ENCODE peak calls at places on chromosomes 11 and 22, in eight cellular contexts. One of them, this sample, is unnamed.
A peak's percentile ranks its signal among the peaks of the same experiment; 100 is the strongest.

GRCh38 chr11:68460741-68461283 is at the start of gene PPP6R3:
- DNase-seq in adipocyte: peak; percentile 82
- DNase-seq in HCT116: no peak
- DNase-seq in heart left ventricle: no peak
- DNase-seq in CD8-positive, alpha-beta memory T cell: no peak
- DNase-seq in ovary: no peak
- DNase-seq in neuronal stem cell: no peak
- DNase-seq in heart right ventricle: no peak
- DNase-seq in this sample: peak; percentile 22

GRCh38 chr11:76810151-76810853 is 27.1 kb downstream of the TSKU start:
- DNase-seq in HCT116: peak; percentile 15
- DNase-seq in neuronal stem cell: no peak
- DNase-seq in heart right ventricle: peak; percentile 64
- DNase-seq in heart left ventricle: peak; percentile 45
- DNase-seq in adipocyte: peak; percentile 68
- DNase-seq in CD8-positive, alpha-beta memory T cell: no peak
- DNase-seq in ovary: no peak
- DNase-seq in this sample: peak; percentile 53

GRCh38 chr11:32391965-32392553 is 43.3 kb downstream of the WT1 start:
- DNase-seq in neuronal stem cell: no peak
- DNase-seq in ovary: peak; percentile 43
- DNase-seq in CD8-positive, alpha-beta memory T cell: no peak
- DNase-seq in heart right ventricle: no peak
- DNase-seq in adipocyte: no peak
- DNase-seq in HCT116: no peak
- DNase-seq in heart left ventricle: no peak
- DNase-seq in this sample: no peak

GRCh38 chr22:20430641-20431519 is 6.7 kb downstream of the SCARF2 start:
- DNase-seq in ovary: no peak
- DNase-seq in HCT116: peak; percentile 33
- DNase-seq in adipocyte: no peak
- DNase-seq in CD8-positive, alpha-beta memory T cell: peak; percentile 73
- DNase-seq in heart left ventricle: no peak
- DNase-seq in neuronal stem cell: peak; percentile 61
- DNase-seq in heart right ventricle: no peak
- DNase-seq in this sample: peak; percentile 54

GRCh38 chr22:37011472-37011871 is 7.8 kb downstream of the TST start:
- DNase-seq in CD8-positive, alpha-beta memory T cell: no peak
- DNase-seq in ovary: no peak
- DNase-seq in neuronal stem cell: no peak
- DNase-seq in heart left ventricle: no peak
- DNase-seq in adipocyte: no peak
- DNase-seq in HCT116: no peak
- DNase-seq in heart right ventricle: no peak
- DNase-seq in this sample: no peak

GRCh38 chr11:111440416-111441205 is 61.5 kb upstream of the POU2AF1 start:
- DNase-seq in CD8-positive, alpha-beta memory T cell: no peak
- DNase-seq in ovary: no peak
- DNase-seq in HCT116: no peak
- DNase-seq in adipocyte: no peak
- DNase-seq in heart left ventricle: no peak
- DNase-seq in neuronal stem cell: no peak
- DNase-seq in heart right ventricle: no peak
- DNase-seq in this sample: no peak

GRCh38 chr11:931385-931784 is 5.7 kb downstream of the AP2A2 start:
- DNase-seq in neuronal stem cell: no peak
- DNase-seq in heart left ventricle: no peak
- DNase-seq in heart right ventricle: no peak
- DNase-seq in HCT116: no peak
- DNase-seq in adipocyte: no peak
- DNase-seq in ovary: no peak
- DNase-seq in CD8-positive, alpha-beta memory T cell: no peak
- DNase-seq in this sample: no peak

GRCh38 chr11:64358907-64359711 is at the start of gene RPS6KA4:
- DNase-seq in heart left ventricle: peak; percentile 73
- DNase-seq in neuronal stem cell: peak; percentile 57
- DNase-seq in adipocyte: peak; percentile 93
- DNase-seq in heart right ventricle: peak; percentile 51
- DNase-seq in ovary: peak; percentile 61
- DNase-seq in HCT116: no peak
- DNase-seq in CD8-positive, alpha-beta memory T cell: peak; percentile 61
- DNase-seq in this sample: peak; percentile 58

GRCh38 chr22:19536564-19536963 is 12.4 kb upstream of the CLDN5 start:
- DNase-seq in heart left ventricle: no peak
- DNase-seq in neuronal stem cell: no peak
- DNase-seq in ovary: no peak
- DNase-seq in heart right ventricle: no peak
- DNase-seq in adipocyte: no peak
- DNase-seq in HCT116: no peak
- DNase-seq in CD8-positive, alpha-beta memory T cell: no peak
- DNase-seq in this sample: no peak

GRCh38 chr22:44386386-44387035 is 73.8 kb upstream of the SHISAL1 start:
- DNase-seq in HCT116: no peak
- DNase-seq in heart right ventricle: no peak
- DNase-seq in adipocyte: no peak
- DNase-seq in neuronal stem cell: no peak
- DNase-seq in CD8-positive, alpha-beta memory T cell: peak; percentile 34
- DNase-seq in ovary: no peak
- DNase-seq in heart left ventricle: no peak
- DNase-seq in this sample: no peak

GRCh38 chr11:17931595-17931994 is 81.3 kb downstream of the SERGEF start:
- DNase-seq in CD8-positive, alpha-beta memory T cell: no peak
- DNase-seq in heart right ventricle: no peak
- DNase-seq in adipocyte: no peak
- DNase-seq in heart left ventricle: no peak
- DNase-seq in HCT116: no peak
- DNase-seq in ovary: no peak
- DNase-seq in neuronal stem cell: no peak
- DNase-seq in this sample: no peak

GRCh38 chr11:10305964-10306918 is 1.4 kb downstream of the ADM start:
- DNase-seq in heart left ventricle: no peak
- DNase-seq in heart right ventricle: peak; percentile 21
- DNase-seq in ovary: peak; percentile 42
- DNase-seq in adipocyte: peak; percentile 48
- DNase-seq in HCT116: no peak
- DNase-seq in CD8-positive, alpha-beta memory T cell: no peak
- DNase-seq in neuronal stem cell: no peak
- DNase-seq in this sample: no peak
- H3K27me3 ChIP-seq in heart left ventricle: no peaks in the 10 kb centered on the region
- H3K27me3 ChIP-seq in heart right ventricle: no peaks in the 10 kb centered on the region
- H3K27me3 ChIP-seq in ovary: no peaks in the 10 kb centered on the region
- H3K27me3 ChIP-seq in adipocyte: no peaks in the 10 kb centered on the region
- H3K27me3 ChIP-seq in HCT116: no peaks in the 10 kb centered on the region
- H3K27me3 ChIP-seq in CD8-positive, alpha-beta memory T cell: peaks cover 30% of the 10 kb centered on the region
- H3K27me3 ChIP-seq in neuronal stem cell: no peaks in the 10 kb centered on the region
- H3K27me3 ChIP-seq in this sample: no peaks in the 10 kb centered on the region

GRCh38 chr11:46279393-46280099 is 2.1 kb downstream of the CREB3L1 start:
- DNase-seq in neuronal stem cell: no peak
- DNase-seq in CD8-positive, alpha-beta memory T cell: no peak
- DNase-seq in adipocyte: peak; percentile 70
- DNase-seq in heart left ventricle: peak; percentile 84
- DNase-seq in heart right ventricle: peak; percentile 84
- DNase-seq in HCT116: no peak
- DNase-seq in ovary: peak; percentile 72
- DNase-seq in this sample: peak; percentile 77
- H3K27me3 ChIP-seq in neuronal stem cell: peaks cover 74% of the 10 kb centered on the region
- H3K27me3 ChIP-seq in CD8-positive, alpha-beta memory T cell: peaks cover 27% of the 10 kb centered on the region
- H3K27me3 ChIP-seq in adipocyte: no peaks in the 10 kb centered on the region
- H3K27me3 ChIP-seq in heart left ventricle: no peaks in the 10 kb centered on the region
- H3K27me3 ChIP-seq in heart right ventricle: no peaks in the 10 kb centered on the region
- H3K27me3 ChIP-seq in HCT116: no peaks in the 10 kb centered on the region
- H3K27me3 ChIP-seq in ovary: no peaks in the 10 kb centered on the region
- H3K27me3 ChIP-seq in this sample: no peaks in the 10 kb centered on the region

GRCh38 chr11:78698612-78699011 is 123.9 kb upstream of the NARS2 start:
- DNase-seq in heart right ventricle: peak; percentile 62
- DNase-seq in ovary: no peak
- DNase-seq in heart left ventricle: peak; percentile 58
- DNase-seq in HCT116: no peak
- DNase-seq in neuronal stem cell: no peak
- DNase-seq in adipocyte: peak; percentile 80
- DNase-seq in CD8-positive, alpha-beta memory T cell: no peak
- DNase-seq in this sample: no peak

GRCh38 chr11:78696177-78696576 is 121.5 kb upstream of the NARS2 start:
- DNase-seq in neuronal stem cell: no peak
- DNase-seq in heart left ventricle: no peak
- DNase-seq in adipocyte: no peak
- DNase-seq in CD8-positive, alpha-beta memory T cell: no peak
- DNase-seq in HCT116: no peak
- DNase-seq in ovary: no peak
- DNase-seq in heart right ventricle: no peak
- DNase-seq in this sample: no peak

GRCh38 chr11:78690588-78690987 is 115.9 kb upstream of the NARS2 start:
- DNase-seq in adipocyte: no peak
- DNase-seq in ovary: no peak
- DNase-seq in heart left ventricle: no peak
- DNase-seq in CD8-positive, alpha-beta memory T cell: no peak
- DNase-seq in neuronal stem cell: no peak
- DNase-seq in heart right ventricle: no peak
- DNase-seq in HCT116: no peak
- DNase-seq in this sample: no peak

GRCh38 chr11:78691215-78691614 is 116.6 kb upstream of the NARS2 start:
- DNase-seq in HCT116: no peak
- DNase-seq in adipocyte: no peak
- DNase-seq in heart left ventricle: no peak
- DNase-seq in CD8-positive, alpha-beta memory T cell: no peak
- DNase-seq in ovary: no peak
- DNase-seq in neuronal stem cell: no peak
- DNase-seq in heart right ventricle: no peak
- DNase-seq in this sample: no peak

GRCh38 chr11:78694152-78694551 is 119.5 kb upstream of the NARS2 start:
- DNase-seq in CD8-positive, alpha-beta memory T cell: no peak
- DNase-seq in adipocyte: no peak
- DNase-seq in heart left ventricle: no peak
- DNase-seq in neuronal stem cell: no peak
- DNase-seq in heart right ventricle: no peak
- DNase-seq in HCT116: no peak
- DNase-seq in ovary: no peak
- DNase-seq in this sample: no peak
- H3K27me3 ChIP-seq in CD8-positive, alpha-beta memory T cell: no peaks in the 10 kb centered on the region
- H3K27me3 ChIP-seq in adipocyte: no peaks in the 10 kb centered on the region
- H3K27me3 ChIP-seq in heart left ventricle: no peaks in the 10 kb centered on the region
- H3K27me3 ChIP-seq in neuronal stem cell: no peaks in the 10 kb centered on the region
- H3K27me3 ChIP-seq in heart right ventricle: no peaks in the 10 kb centered on the region
- H3K27me3 ChIP-seq in HCT116: peaks cover 56% of the 10 kb centered on the region
- H3K27me3 ChIP-seq in ovary: no peaks in the 10 kb centered on the region
- H3K27me3 ChIP-seq in this sample: no peaks in the 10 kb centered on the region

DNA sequence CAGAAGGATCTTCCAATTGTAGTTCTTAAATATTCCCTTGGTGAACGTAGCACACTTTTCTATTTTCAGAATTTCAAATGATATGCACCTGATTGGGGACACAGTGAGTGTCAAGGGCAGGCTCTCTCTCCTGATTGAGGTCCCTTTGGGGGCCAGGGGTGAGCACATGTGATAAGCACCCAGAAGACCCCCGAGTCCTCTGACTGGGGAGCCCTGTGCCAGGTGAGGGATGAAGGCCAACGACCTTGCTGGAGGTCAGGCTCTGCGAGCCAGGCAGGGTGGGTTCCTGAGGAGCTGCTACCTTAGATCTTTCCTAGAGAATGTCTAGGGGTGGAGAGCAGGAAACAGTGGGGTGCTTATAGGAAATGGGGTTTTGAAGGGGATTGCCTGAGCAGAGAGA is 1253.9 kb downstream of the BRD1 start:
- DNase-seq in ovary: no peak
- DNase-seq in heart right ventricle: no peak
- DNase-seq in HCT116: no peak
- DNase-seq in heart left ventricle: no peak
- DNase-seq in CD8-positive, alpha-beta memory T cell: no peak
- DNase-seq in neuronal stem cell: no peak
- DNase-seq in adipocyte: no peak
- DNase-seq in this sample: no peak
- H3K27me3 ChIP-seq in ovary: no peaks in the 10 kb centered on the region
- H3K27me3 ChIP-seq in heart right ventricle: peaks cover 43% of the 10 kb centered on the region
- H3K27me3 ChIP-seq in HCT116: no peaks in the 10 kb centered on the region
- H3K27me3 ChIP-seq in heart left ventricle: peaks cover 27% of the 10 kb centered on the region
- H3K27me3 ChIP-seq in CD8-positive, alpha-beta memory T cell: peaks cover 3% of the 10 kb centered on the region
- H3K27me3 ChIP-seq in neuronal stem cell: peaks cover 40% of the 10 kb centered on the region
- H3K27me3 ChIP-seq in adipocyte: peaks cover 22% of the 10 kb centered on the region
- H3K27me3 ChIP-seq in this sample: no peaks in the 10 kb centered on the region

GRCh38 chr11:44382118-44382517 is 72.2 kb upstream of the ALX4 start:
- DNase-seq in HCT116: no peak
- DNase-seq in ovary: no peak
- DNase-seq in neuronal stem cell: no peak
- DNase-seq in CD8-positive, alpha-beta memory T cell: no peak
- DNase-seq in heart right ventricle: no peak
- DNase-seq in heart left ventricle: no peak
- DNase-seq in adipocyte: no peak
- DNase-seq in this sample: no peak

GRCh38 chr11:44380820-44381219 is 70.9 kb upstream of the ALX4 start:
- DNase-seq in neuronal stem cell: no peak
- DNase-seq in ovary: no peak
- DNase-seq in CD8-positive, alpha-beta memory T cell: no peak
- DNase-seq in HCT116: no peak
- DNase-seq in adipocyte: no peak
- DNase-seq in heart left ventricle: no peak
- DNase-seq in heart right ventricle: no peak
- DNase-seq in this sample: no peak

GRCh38 chr11:44381261-44381660 is 71.3 kb upstream of the ALX4 start:
- DNase-seq in heart left ventricle: no peak
- DNase-seq in adipocyte: no peak
- DNase-seq in neuronal stem cell: no peak
- DNase-seq in HCT116: no peak
- DNase-seq in CD8-positive, alpha-beta memory T cell: no peak
- DNase-seq in ovary: no peak
- DNase-seq in heart right ventricle: no peak
- DNase-seq in this sample: no peak

GRCh38 chr11:44382648-44383240 is 72.8 kb upstream of the ALX4 start:
- DNase-seq in adipocyte: no peak
- DNase-seq in neuronal stem cell: no peak
- DNase-seq in heart left ventricle: no peak
- DNase-seq in HCT116: no peak
- DNase-seq in heart right ventricle: no peak
- DNase-seq in ovary: no peak
- DNase-seq in CD8-positive, alpha-beta memory T cell: no peak
- DNase-seq in this sample: no peak

DNA sequence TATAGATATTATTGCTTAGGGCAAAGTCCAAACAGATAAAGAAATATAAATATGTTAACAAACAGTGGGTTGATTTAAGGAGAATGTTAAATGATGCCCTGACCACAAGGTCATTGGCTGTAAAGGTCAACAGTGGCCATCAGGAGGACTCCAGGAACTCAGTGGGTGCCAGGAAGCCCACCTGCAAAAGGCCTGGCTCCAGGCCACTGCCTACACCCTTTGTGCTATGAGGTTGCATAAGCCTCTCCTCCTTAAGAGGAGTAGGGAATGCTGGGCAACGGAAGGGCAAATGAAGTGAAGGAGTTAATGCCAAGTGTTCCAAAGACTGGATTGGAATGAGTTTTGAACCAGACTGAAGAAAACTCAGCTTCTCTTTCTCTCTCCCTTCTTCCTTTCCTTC is 73.3 kb upstream of the ALX4 start:
- DNase-seq in neuronal stem cell: no peak
- DNase-seq in ovary: no peak
- DNase-seq in heart right ventricle: no peak
- DNase-seq in CD8-positive, alpha-beta memory T cell: no peak
- DNase-seq in HCT116: no peak
- DNase-seq in heart left ventricle: no peak
- DNase-seq in adipocyte: no peak
- DNase-seq in this sample: no peak
- H3K27me3 ChIP-seq in neuronal stem cell: peaks cover 16% of the 10 kb centered on the region
- H3K27me3 ChIP-seq in ovary: no peaks in the 10 kb centered on the region
- H3K27me3 ChIP-seq in heart right ventricle: no peaks in the 10 kb centered on the region
- H3K27me3 ChIP-seq in CD8-positive, alpha-beta memory T cell: peaks cover 3% of the 10 kb centered on the region
- H3K27me3 ChIP-seq in HCT116: peaks cover 16% of the 10 kb centered on the region
- H3K27me3 ChIP-seq in heart left ventricle: no peaks in the 10 kb centered on the region
- H3K27me3 ChIP-seq in adipocyte: peaks cover 75% of the 10 kb centered on the region
- H3K27me3 ChIP-seq in this sample: no peaks in the 10 kb centered on the region

This sample was measured in testis.